ENCODE peak calls at places on chromosomes 7 and 10, in four cellular contexts. T, M, K and V are unnamed samples.

GRCh38 chr7:157000047-157000726 is 10.3 kb downstream of the MNX1 start:
- DNase-seq in T (no peak), M (no peak), K (no peak), V (peak)

GRCh38 chr10:10418397-10418796 is 599.3 kb upstream of the CELF2 start:
- DNase-seq in T (no peak), M (no peak), K (no peak), V (no peak)

GRCh38 chr10:102112210-102112817 is 7.9 kb downstream of the LDB1 start:
- DNase-seq in T (no peak), M (no peak), K (no peak), V (no peak)

GRCh38 chr7:19107392-19108147 is 9.9 kb downstream of the TWIST1 start:
- DNase-seq in T (peak), M (no peak), K (no peak), V (peak)

GRCh38 chr7:88109612-88110011 is 110.2 kb downstream of the SRI start:
- DNase-seq in T (no peak), M (no peak), K (peak), V (no peak)

GRCh38 chr7:155230169-155230593 is 67.5 kb upstream of the INSIG1 start:
- DNase-seq in T (no peak), M (peak), K (no peak), V (no peak)

GRCh38 chr10:51602326-51602725 is 97.1 kb downstream of the CSTF2T start:
- DNase-seq in T (no peak), M (no peak), K (no peak), V (no peak)

GRCh38 chr7:114931656-114932011 is 9.7 kb downstream of the MDFIC start:
- DNase-seq in T (no peak), M (no peak), K (no peak), V (no peak)

GRCh38 chr10:103127241-103127640 is 65.8 kb downstream of the NT5C2 start:
- DNase-seq in T (no peak), M (no peak), K (no peak), V (no peak)

GRCh38 chr10:112663181-112663879 is 216.3 kb downstream of the VTI1A start:
- DNase-seq in T (no peak), M (peak), K (no peak), V (no peak)

GRCh38 chr10:33290286-33291052 is 44.0 kb downstream of the NRP1 start:
- DNase-seq in T (no peak), M (peak), K (no peak), V (no peak)

GRCh38 chr7:141320287-141320686 is 230.9 kb upstream of the AGK start:
- DNase-seq in T (no peak), M (no peak), K (no peak), V (no peak)

GRCh38 chr10:117268907-117269306 is 28.0 kb downstream of the SLC18A2 start:
- DNase-seq in T (no peak), M (no peak), K (no peak), V (no peak)

GRCh38 chr10:77643795-77644468 is 6.3 kb upstream of the KCNMA1 start:
- DNase-seq in T (no peak), M (peak), K (peak), V (no peak)

GRCh38 chr7:107913846-107914245 is 22.9 kb downstream of the DLD start:
- DNase-seq in T (no peak), M (peak), K (no peak), V (no peak)

GRCh38 chr7:73970801-73971229 is 57.2 kb upstream of the ELN start:
- DNase-seq in T (no peak), M (no peak), K (no peak), V (peak)

GRCh38 chr7:44808914-44809393 is 12.5 kb downstream of the PPIA start:
- DNase-seq in T (no peak), M (peak), K (no peak), V (no peak)

GRCh38 chr7:77765906-77766800 is 32.1 kb downstream of the TMEM60 start:
- DNase-seq in T (no peak), M (no peak), K (no peak), V (no peak)

GRCh38 chr10:35752469-35753450 is 110.7 kb upstream of the FZD8 start:
- DNase-seq in T (no peak), M (no peak), K (no peak), V (no peak)

GRCh38 chr7:26549281-26549943 is 257.8 kb downstream of the SNX10 start:
- DNase-seq in T (peak), M (no peak), K (no peak), V (no peak)

GRCh38 chr7:137895301-137896201 is 48.8 kb upstream of the DGKI start:
- DNase-seq in T (no peak), M (no peak), K (no peak), V (no peak)

GRCh38 chr7:276230-276835 is 13.6 kb upstream of the FOXL3 start:
- DNase-seq in T (no peak), M (no peak), K (no peak), V (no peak)

GRCh38 chr10:84156768-84157167 is 16.8 kb upstream of the GPR15LG start:
- DNase-seq in T (no peak), M (no peak), K (no peak), V (no peak)

GRCh38 chr10:29798876-29799690 is 164.3 kb upstream of the SVIL start:
- DNase-seq in T (no peak), M (no peak), K (no peak), V (no peak)

GRCh38 chr10:79081353-79082034 is 12.7 kb downstream of the ZMIZ1 start:
- DNase-seq in T (no peak), M (no peak), K (no peak), V (no peak)

GRCh38 chr7:129781128-129781855 is 169.8 kb downstream of the NRF1 start:
- DNase-seq in T (no peak), M (no peak), K (no peak), V (no peak)

GRCh38 chr10:77405771-77406241 is 231.8 kb downstream of the KCNMA1 start:
- DNase-seq in T (peak), M (peak), K (peak), V (peak)

GRCh38 chr7:112173214-112173905 is 32.8 kb downstream of the DOCK4 start:
- DNase-seq in T (no peak), M (no peak), K (no peak), V (no peak)

GRCh38 chr10:79189853-79190435 is 121.2 kb downstream of the ZMIZ1 start:
- DNase-seq in T (no peak), M (no peak), K (no peak), V (no peak)

GRCh38 chr7:106862317-106863183 is 2.5 kb upstream of the PIK3CG start:
- DNase-seq in T (no peak), M (no peak), K (no peak), V (no peak)

GRCh38 chr7:20306499-20306946 is 24.2 kb upstream of the ITGB8 start:
- DNase-seq in T (no peak), M (no peak), K (no peak), V (no peak)

GRCh38 chr7:55572378-55573233 is at the start of gene VOPP1:
- DNase-seq in T (peak), M (peak), K (peak), V (peak)
- H3K4me3 ChIP-seq in T (peak), M (peak), K (peak), V (peak)

GRCh38 chr7:3673524-3673923 is 372.5 kb downstream of the SDK1 start:
- DNase-seq in T (no peak), M (peak), K (peak), V (no peak)
- TF ChIP-seq CTCF in T (no peak), M (peak), K (no peak), V (no peak)

GRCh38 chr10:13808556-13809391 is 222.0 kb downstream of the PRPF18 start:
- DNase-seq in T (no peak), M (no peak), K (peak), V (no peak)
- TF ChIP-seq POLR2A in T (no peak), M (no peak), K (no peak), V (no peak)

DNA sequence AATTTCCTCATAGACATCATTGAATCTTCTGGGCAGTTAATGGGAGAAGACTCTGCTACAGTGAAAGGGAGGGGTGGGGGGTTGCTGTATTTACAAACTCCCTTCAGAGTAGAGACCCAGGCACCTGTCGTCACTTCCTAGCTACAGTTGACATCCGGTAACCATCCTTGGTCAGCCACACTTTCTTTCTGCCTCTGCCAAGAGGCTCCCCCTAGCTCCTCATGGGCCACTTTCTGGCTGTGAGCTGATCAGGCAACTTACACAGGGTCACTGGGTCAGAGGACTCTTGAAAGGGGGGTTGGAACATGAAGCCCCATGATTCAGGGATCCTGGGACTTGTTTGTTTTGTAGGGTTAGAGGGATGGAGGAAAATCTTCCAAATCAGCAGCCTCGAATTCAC is 1.2 kb downstream of the TECPR1 start:
- DNase-seq in T (no peak), M (no peak), K (no peak), V (no peak)
- H3K4me3 ChIP-seq in T (peak), M (no peak), K (no peak), V (no peak)

DNA sequence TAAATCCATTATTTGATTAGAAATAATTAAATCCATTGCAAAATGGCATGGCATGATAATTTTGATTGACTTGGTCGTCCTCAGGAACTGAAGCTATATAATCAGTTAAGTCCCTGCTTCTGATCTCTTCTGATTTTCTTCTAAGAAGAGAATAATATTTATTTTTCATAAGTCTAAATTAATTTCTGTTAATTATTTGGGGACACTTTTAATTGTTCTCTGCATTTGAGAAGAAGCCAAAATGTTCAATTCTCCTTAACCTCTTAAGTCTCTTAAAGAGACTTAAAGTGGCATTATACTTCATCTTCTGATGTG is 67.2 kb downstream of the CAV1 start:
- DNase-seq in T (no peak), M (no peak), K (no peak), V (no peak)
- TF ChIP-seq CTCF in T (no peak), M (peak), K (no peak), V (no peak)

GRCh38 chr10:5889624-5890518 is at the start of the genes ANKRD16 and FBH1:
- DNase-seq in T (peak), M (peak), K (peak), V (peak)
- TF ChIP-seq POLR2A in T (peak), M (peak), K (peak), V (no peak)

GRCh38 chr10:7666253-7667023 is at the start of gene ITIH5:
- DNase-seq in T (peak), M (no peak), K (peak), V (peak)
- H3K4me3 ChIP-seq in T (peak), M (peak), K (peak), V (peak)